ENCODE peak calls at places on chromosome 14, in five cellular contexts. One of them, this sample, is unnamed.

GRCh38 chr14:94918896-94919295 is 149.0 kb upstream of the GSC start:
- DNase-seq in CD8-positive, alpha-beta T cell: no peak
- DNase-seq in nephron progenitor cell: no peak
- DNase-seq in NCI-H2107: no peak
- DNase-seq in ELR: peak; percentile 48
- DNase-seq in this sample: no peak

GRCh38 chr14:34874386-34875030 is 652 bp downstream of the BAZ1A start:
- DNase-seq in nephron progenitor cell: peak; percentile 61
- DNase-seq in CD8-positive, alpha-beta T cell: peak; percentile 52
- DNase-seq in ELR: peak; percentile 67
- DNase-seq in NCI-H2107: peak; percentile 65
- DNase-seq in this sample: peak; percentile 70

GRCh38 chr14:90757452-90757851 is 58.8 kb downstream of the TTC7B start:
- DNase-seq in ELR: no peak
- DNase-seq in nephron progenitor cell: no peak
- DNase-seq in NCI-H2107: no peak
- DNase-seq in CD8-positive, alpha-beta T cell: no peak
- DNase-seq in this sample: no peak

GRCh38 chr14:75247286-75247922 is 31.2 kb upstream of the FOS start:
- DNase-seq in nephron progenitor cell: no peak
- DNase-seq in ELR: no peak
- DNase-seq in NCI-H2107: no peak
- DNase-seq in CD8-positive, alpha-beta T cell: peak; percentile 48
- DNase-seq in this sample: no peak

GRCh38 chr14:103078860-103079587 is 5.0 kb upstream of the LBHD2 start:
- DNase-seq in nephron progenitor cell: no peak
- DNase-seq in CD8-positive, alpha-beta T cell: no peak
- DNase-seq in ELR: no peak
- DNase-seq in NCI-H2107: no peak
- DNase-seq in this sample: no peak

GRCh38 chr14:58638231-58639205 is 756 bp downstream of the DACT1 start:
- DNase-seq in NCI-H2107: no peak
- DNase-seq in CD8-positive, alpha-beta T cell: no peak
- DNase-seq in nephron progenitor cell: peak; percentile 32
- DNase-seq in ELR: peak; percentile 33
- DNase-seq in this sample: peak; percentile 82

GRCh38 chr14:72236629-72237028 is 304.4 kb downstream of the RGS6 start:
- DNase-seq in CD8-positive, alpha-beta T cell: no peak
- DNase-seq in ELR: no peak
- DNase-seq in NCI-H2107: no peak
- DNase-seq in nephron progenitor cell: no peak
- DNase-seq in this sample: no peak

GRCh38 chr14:39267592-39268112 is 33.9 kb downstream of the MIA2 start:
- DNase-seq in CD8-positive, alpha-beta T cell: no peak
- DNase-seq in NCI-H2107: no peak
- DNase-seq in ELR: no peak
- DNase-seq in nephron progenitor cell: no peak
- DNase-seq in this sample: peak; percentile 60

GRCh38 chr14:104107101-104107581 is 21.6 kb downstream of the ASPG start:
- DNase-seq in nephron progenitor cell: peak; percentile 19
- DNase-seq in NCI-H2107: no peak
- DNase-seq in ELR: no peak
- DNase-seq in CD8-positive, alpha-beta T cell: no peak
- DNase-seq in this sample: no peak

GRCh38 chr14:71620401-71620800 is 311.8 kb upstream of the RGS6 start:
- DNase-seq in ELR: peak; percentile 89
- DNase-seq in nephron progenitor cell: no peak
- DNase-seq in CD8-positive, alpha-beta T cell: no peak
- DNase-seq in NCI-H2107: no peak
- DNase-seq in this sample: no peak

GRCh38 chr14:60323199-60323891 is 74.3 kb downstream of the PPM1A start:
- DNase-seq in ELR: no peak
- DNase-seq in NCI-H2107: no peak
- DNase-seq in nephron progenitor cell: no peak
- DNase-seq in CD8-positive, alpha-beta T cell: no peak
- DNase-seq in this sample: no peak

GRCh38 chr14:101543814-101544213 is 17.5 kb upstream of the DIO3 start:
- DNase-seq in ELR: no peak
- DNase-seq in NCI-H2107: no peak
- DNase-seq in CD8-positive, alpha-beta T cell: no peak
- DNase-seq in nephron progenitor cell: no peak
- DNase-seq in this sample: no peak

GRCh38 chr14:92510972-92511371 is 2.6 kb upstream of the RIN3 start:
- DNase-seq in ELR: no peak
- DNase-seq in nephron progenitor cell: no peak
- DNase-seq in CD8-positive, alpha-beta T cell: no peak
- DNase-seq in NCI-H2107: no peak
- DNase-seq in this sample: no peak

GRCh38 chr14:75531660-75532317 is 9.5 kb downstream of the BATF start:
- DNase-seq in CD8-positive, alpha-beta T cell: no peak
- DNase-seq in NCI-H2107: no peak
- DNase-seq in ELR: peak; percentile 19
- DNase-seq in nephron progenitor cell: no peak
- DNase-seq in this sample: no peak

GRCh38 chr14:76773188-76773885 is 12.1 kb downstream of the VASH1 start:
- DNase-seq in nephron progenitor cell: no peak
- DNase-seq in ELR: peak; percentile 78
- DNase-seq in CD8-positive, alpha-beta T cell: no peak
- DNase-seq in NCI-H2107: no peak
- DNase-seq in this sample: no peak

GRCh38 chr14:61107148-61107641 is 126.2 kb downstream of the SLC38A6 start:
- DNase-seq in nephron progenitor cell: no peak
- DNase-seq in NCI-H2107: no peak
- DNase-seq in CD8-positive, alpha-beta T cell: no peak
- DNase-seq in ELR: no peak
- DNase-seq in this sample: no peak

GRCh38 chr14:42869681-42870080 is 1263.0 kb downstream of the LRFN5 start:
- DNase-seq in ELR: peak; percentile 67
- DNase-seq in nephron progenitor cell: no peak
- DNase-seq in NCI-H2107: no peak
- DNase-seq in CD8-positive, alpha-beta T cell: no peak
- DNase-seq in this sample: no peak

GRCh38 chr14:88503754-88504406 is 50.9 kb downstream of the PTPN21 start:
- DNase-seq in CD8-positive, alpha-beta T cell: no peak
- DNase-seq in NCI-H2107: no peak
- DNase-seq in nephron progenitor cell: no peak
- DNase-seq in ELR: no peak
- DNase-seq in this sample: no peak

GRCh38 chr14:70714055-70714550 is 72.4 kb downstream of the TTC9 start:
- DNase-seq in CD8-positive, alpha-beta T cell: peak; percentile 29
- DNase-seq in NCI-H2107: peak; percentile 25
- DNase-seq in nephron progenitor cell: peak; percentile 66
- DNase-seq in ELR: peak; percentile 75
- DNase-seq in this sample: peak; percentile 87

GRCh38 chr14:21825147-21825743 is 151.6 kb upstream of the OR4E1 start:
- DNase-seq in CD8-positive, alpha-beta T cell: no peak
- DNase-seq in NCI-H2107: no peak
- DNase-seq in nephron progenitor cell: peak; percentile 15
- DNase-seq in ELR: peak; percentile 54
- DNase-seq in this sample: no peak

GRCh38 chr14:24816929-24817637 is 183.1 kb upstream of the GZMB start:
- DNase-seq in nephron progenitor cell: no peak
- DNase-seq in ELR: no peak
- DNase-seq in NCI-H2107: no peak
- DNase-seq in CD8-positive, alpha-beta T cell: no peak
- DNase-seq in this sample: no peak

GRCh38 chr14:68791078-68791983 is 1.5 kb downstream of the ZFP36L1 start:
- DNase-seq in nephron progenitor cell: no peak
- DNase-seq in CD8-positive, alpha-beta T cell: no peak
- DNase-seq in ELR: peak; percentile 71
- DNase-seq in NCI-H2107: no peak
- DNase-seq in this sample: peak; percentile 60